ENCODE peak calls at places on chromosomes 13 and 19, in five cellular contexts. P is transverse colon, Z is BJ, H is heart left ventricle, D is hepatocyte. Q is an unnamed sample.

GRCh38 chr19:43784981-43785808 is 4.4 kb upstream of the KCNN4 start:
- DNase-seq in Z (no peak), P (peak; percentile 70), D (peak; percentile 82), H (peak; percentile 56), Q (peak; percentile 78)

GRCh38 chr13:65555973-65556372 is 1674.2 kb downstream of the PCDH9 start:
- DNase-seq in D (no peak), Z (no peak), P (no peak), H (no peak), Q (no peak)

GRCh38 chr13:20127563-20128458 is 33.0 kb downstream of the GJA3 start:
- DNase-seq in Z (no peak), D (peak; percentile 81), H (peak; percentile 82), P (peak; percentile 77), Q (peak; percentile 32)

GRCh38 chr13:71017607-71018006 is 849.4 kb downstream of the DACH1 start:
- DNase-seq in Z (no peak), P (no peak), H (no peak), D (no peak), Q (no peak)

GRCh38 chr13:20118268-20119140 is 42.3 kb downstream of the GJA3 start:
- DNase-seq in D (peak; percentile 84), Z (no peak), H (peak; percentile 71), P (peak; percentile 76), Q (peak; percentile 39)

GRCh38 chr13:105814902-105815250 is 720.6 kb downstream of the EFNB2 start:
- DNase-seq in Z (no peak), D (no peak), P (no peak), H (no peak), Q (no peak)

GRCh38 chr19:48645652-48646191 is at the start of gene CA11:
- DNase-seq in D (peak; percentile 49), H (no peak), Z (no peak), P (no peak), Q (peak; percentile 23)

GRCh38 chr13:108902557-108903155 is 273.2 kb downstream of the MYO16 start:
- DNase-seq in H (no peak), D (no peak), Z (no peak), P (no peak), Q (peak; percentile 13)

GRCh38 chr19:55959996-55960675 is 12.5 kb downstream of the NLRP8 start:
- DNase-seq in P (no peak), H (no peak), D (no peak), Z (no peak), Q (no peak)

GRCh38 chr13:22039961-22040360 is 369.1 kb downstream of the FGF9 start:
- DNase-seq in P (no peak), Z (no peak), D (no peak), H (no peak), Q (no peak)

GRCh38 chr19:52670046-52670445 is 31.9 kb upstream of the ZNF83 start:
- DNase-seq in H (no peak), D (peak; percentile 26), P (peak; percentile 12), Z (no peak), Q (no peak)

GRCh38 chr19:3479177-3479818 is 1.0 kb downstream of the SMIM24 start:
- DNase-seq in P (peak; percentile 37), H (no peak), Z (no peak), D (peak; percentile 62), Q (peak; percentile 83)

GRCh38 chr13:40665754-40666057 is 735 bp downstream of the FOXO1 start:
- DNase-seq in D (no peak), P (no peak), H (peak; percentile 39), Z (no peak), Q (peak; percentile 38)

GRCh38 chr19:2239173-2239572 is 2.5 kb downstream of the SF3A2 start:
- DNase-seq in P (no peak), H (no peak), Z (no peak), D (no peak), Q (no peak)

GRCh38 chr13:20901668-20902437 is 693 bp downstream of the XPO4 start:
- DNase-seq in D (peak; percentile 71), Z (no peak), H (peak; percentile 48), P (peak; percentile 57), Q (peak; percentile 77)

GRCh38 chr19:19538767-19539166 is 702 bp downstream of the CILP2 start:
- DNase-seq in Z (no peak), P (no peak), H (no peak), D (no peak), Q (no peak)

GRCh38 chr19:19539738-19540703 is 2.0 kb downstream of the CILP2 start:
- DNase-seq in H (peak; percentile 69), P (peak; percentile 72), Z (no peak), D (peak; percentile 53), Q (peak; percentile 69)

GRCh38 chr19:19542507-19542906 is 4.4 kb downstream of the CILP2 start:
- DNase-seq in P (no peak), H (no peak), D (no peak), Z (no peak), Q (no peak)

GRCh38 chr19:19541572-19541971 is 3.5 kb downstream of the CILP2 start:
- DNase-seq in Z (no peak), P (no peak), D (no peak), H (no peak), Q (no peak)

DNA sequence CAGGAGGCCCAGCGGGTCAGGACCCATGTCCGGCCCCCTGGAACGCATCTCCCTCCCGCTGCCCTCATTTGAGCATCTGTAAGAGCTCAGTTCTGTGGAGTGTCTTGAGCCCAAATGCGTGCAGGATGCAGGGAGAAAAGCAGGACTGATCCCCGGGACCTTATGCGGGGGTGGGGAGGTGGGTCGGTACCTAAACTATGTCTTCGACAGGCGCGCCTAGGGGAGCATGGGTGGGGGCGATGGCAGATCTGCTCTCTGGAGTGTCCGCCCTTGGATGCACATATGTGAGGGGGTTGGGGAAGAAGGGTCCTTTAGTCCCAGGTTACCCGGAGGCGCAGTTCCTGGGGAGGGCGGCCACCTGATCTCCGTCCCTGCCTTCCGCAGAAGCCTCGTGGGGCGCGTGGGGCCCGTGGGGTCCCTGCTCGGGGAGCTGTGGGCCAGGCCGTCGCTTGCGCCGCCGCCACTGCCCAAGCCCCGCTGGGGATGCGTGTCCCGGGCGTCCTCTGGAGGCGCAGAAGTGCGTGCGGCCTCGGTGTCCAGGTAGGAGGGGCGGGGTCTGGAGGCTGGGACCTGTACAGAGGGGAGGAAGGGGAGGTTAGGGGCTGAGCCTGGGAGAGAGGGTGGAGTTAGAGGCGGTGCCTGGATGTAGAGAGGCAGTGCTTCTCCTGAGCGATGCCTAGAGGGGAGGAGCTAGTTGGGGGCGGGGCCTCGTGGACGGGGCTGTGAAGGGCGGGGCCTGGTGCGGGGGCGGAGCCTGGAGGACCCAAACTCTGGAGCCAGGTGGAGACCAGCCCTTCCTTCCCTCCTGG is 2.8 kb downstream of the CILP2 start:
- DNase-seq in P (peak; percentile 66), D (peak; percentile 64), Z (no peak), H (no peak), Q (peak; percentile 44)
- H3K4me3 ChIP-seq in P (no peak overlapping the region), D (no peak overlapping the region), Z (peak overlapping the region; percentile 19), H (peak overlapping the region; percentile 21), Q (no peak overlapping the region)

GRCh38 chr13:77014906-77015685 is 11.9 kb downstream of the FBXL3 start:
- DNase-seq in D (no peak), H (no peak), P (no peak), Z (no peak), Q (no peak)
- H3K36me3 ChIP-seq in D (peaks cover under 1% of the 10 kb centered on the region), H (peaks cover 39% of the 10 kb centered on the region), P (peaks cover 55% of the 10 kb centered on the region), Z (peaks cover 10% of the 10 kb centered on the region), Q (peaks cover 20% of the 10 kb centered on the region)

GRCh38 chr19:13100871-13101589 is 1.6 kb downstream of the LYL1 start:
- DNase-seq in P (no peak), Z (no peak), D (no peak), H (no peak), Q (no peak)
- H3K27me3 ChIP-seq in P (no peaks in the 10 kb centered on the region), Z (no peaks in the 10 kb centered on the region), D (peaks cover 43% of the 10 kb centered on the region), H (no peaks in the 10 kb centered on the region), Q (no peaks in the 10 kb centered on the region)

GRCh38 chr19:57466489-57466888 is 9.5 kb upstream of the VN1R1 start:
- DNase-seq in D (no peak), Z (no peak), H (peak; percentile 74), P (no peak), Q (no peak)

DNA sequence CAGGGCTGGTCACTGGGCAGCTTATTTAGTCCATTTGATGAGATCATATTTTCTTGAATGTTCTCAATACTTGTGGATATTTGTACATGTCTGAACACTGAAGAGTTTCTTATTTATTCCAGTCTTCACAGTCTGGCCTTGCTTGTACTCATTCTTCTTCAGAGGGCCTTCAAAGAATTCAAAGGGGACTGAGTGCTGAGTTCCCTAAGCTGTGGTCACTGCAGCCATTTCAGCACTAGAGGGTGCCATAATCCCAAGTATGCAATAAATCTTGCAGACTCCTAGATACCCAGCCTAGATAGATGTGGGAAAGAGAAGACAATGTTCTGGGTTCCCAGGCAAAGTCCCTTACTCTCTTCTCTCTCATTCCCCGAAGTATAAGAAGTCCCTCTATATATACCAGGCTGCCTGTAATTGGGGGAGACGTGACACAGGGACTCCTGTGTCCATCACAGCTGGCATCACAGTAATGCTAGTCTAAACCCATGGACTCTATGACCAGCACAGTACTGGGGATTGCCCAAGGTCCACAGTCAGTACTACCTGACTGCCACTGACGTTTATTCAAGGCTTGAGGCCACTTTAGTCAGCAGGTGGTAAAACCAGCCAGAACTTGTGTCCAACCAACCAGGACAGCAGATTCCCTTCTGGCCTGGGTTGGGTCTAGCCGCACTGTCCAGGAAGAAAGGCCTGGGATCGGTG is 8.9 kb upstream of the VN1R1 start:
- DNase-seq in H (no peak), Z (no peak), P (peak; percentile 17), D (no peak), Q (peak; percentile 38)
- H3K4me3 ChIP-seq in H (no peak overlapping the region), Z (no peak overlapping the region), P (no peak overlapping the region), D (no peak overlapping the region), Q (no peak overlapping the region)

DNA sequence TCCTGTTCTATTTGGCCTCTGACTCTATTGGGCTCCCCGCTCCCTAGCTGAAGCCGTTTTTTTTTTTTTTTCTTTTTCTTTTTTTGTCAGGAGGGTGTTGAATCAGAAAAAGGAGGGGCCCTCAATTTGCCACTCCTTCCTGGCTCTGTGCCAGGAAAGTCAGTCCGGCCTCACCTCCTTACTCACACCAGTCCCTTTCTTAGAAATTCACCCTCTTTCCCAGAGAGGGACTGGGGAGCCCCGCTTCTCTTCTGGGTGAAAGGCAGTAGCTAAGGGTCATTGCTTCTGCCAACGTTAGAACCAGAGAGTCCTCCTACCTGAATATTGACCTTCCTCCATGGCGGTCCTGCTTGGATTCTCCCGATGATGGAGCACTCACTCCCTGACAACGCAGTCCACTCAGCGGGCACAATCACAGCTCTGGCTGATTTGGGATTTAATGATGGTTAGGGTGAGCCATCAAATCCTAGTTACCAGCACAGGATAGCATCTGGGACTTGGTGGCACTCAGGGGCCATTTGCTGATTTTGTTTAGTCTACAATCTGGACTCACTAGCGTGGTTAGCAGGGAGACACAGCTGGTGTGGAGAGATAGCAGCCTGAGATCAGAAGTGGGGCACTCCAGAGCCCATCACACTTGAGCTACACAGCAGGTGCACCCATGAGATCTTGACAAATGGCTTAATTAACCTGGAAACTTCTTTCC is 2.4 kb downstream of the FCER2 start:
- DNase-seq in H (no peak), Z (no peak), P (no peak), D (no peak), Q (no peak)
- H3K36me3 ChIP-seq in H (no peaks in the 10 kb centered on the region), Z (no peaks in the 10 kb centered on the region), P (no peaks in the 10 kb centered on the region), D (no peaks in the 10 kb centered on the region), Q (no peaks in the 10 kb centered on the region)

GRCh38 chr13:111315347-111315995 is 5.0 kb upstream of the TEX29 start:
- DNase-seq in P (no peak), Z (no peak), D (no peak), H (no peak), Q (no peak)
- H3K27me3 ChIP-seq in P (no peaks in the 10 kb centered on the region), Z (no peaks in the 10 kb centered on the region), D (no peaks in the 10 kb centered on the region), H (no peaks in the 10 kb centered on the region), Q (no peaks in the 10 kb centered on the region)

Q was measured in small intestine.